ENCODE peak calls at places on chromosomes 16 and 17, in eight cellular contexts. I is heart right ventricle; V is EL; S is prostate gland; P is stimulated activated CD8-positive, alpha-beta memory T cell treated with anti-CD3 and anti-CD28 coated beads, Interleukin-4, amount 100 ng/mL, for 1 hour; R is non-pigmented ciliary epithelial cell; J is naive B cell; L is glomerular endothelial cell. T is an unnamed sample.

GRCh38 chr17:9003355-9004131 is 17.8 kb upstream of the NTN1 start:
- DNase-seq in I (peak; percentile 26), V (no peak), S (no peak), P (no peak), R (no peak), J (no peak), L (no peak), T (no peak)

GRCh38 chr16:85978291-85978775 is 79.4 kb downstream of the IRF8 start:
- DNase-seq in I (no peak), V (no peak), S (no peak), P (no peak), R (no peak), J (no peak), L (no peak), T (no peak)

GRCh38 chr16:3035972-3036725 is 595 bp downstream of the BICDL2 start:
- DNase-seq in I (no peak), V (no peak), S (no peak), P (no peak), R (no peak), J (no peak), L (no peak), T (no peak)

GRCh38 chr16:3793161-3793576 is 75.8 kb upstream of the TRAP1 start:
- DNase-seq in I (no peak), V (no peak), S (peak; percentile 61), P (no peak), R (no peak), J (no peak), L (no peak), T (no peak)

GRCh38 chr17:42928714-42929496 is 28.3 kb downstream of the G6PC1 start:
- DNase-seq in I (no peak), V (peak; percentile 66), S (peak; percentile 15), P (no peak), R (peak; percentile 42), J (peak; percentile 20), L (peak; percentile 90), T (no peak)

GRCh38 chr16:59168715-59169114 is 434.6 kb upstream of the GOT2 start:
- DNase-seq in I (no peak), V (peak; percentile 5), S (no peak), P (no peak), R (no peak), J (no peak), L (no peak), T (no peak)

GRCh38 chr16:70251651-70252354 is at the start of gene EXOSC6:
- DNase-seq in I (peak; percentile 92), V (peak; percentile 94), S (peak; percentile 90), P (peak; percentile 53), R (peak; percentile 55), J (peak; percentile 90), L (peak; percentile 57), T (peak; percentile 73)

GRCh38 chr17:17547210-17547764 is 44.2 kb downstream of the PEMT start:
- DNase-seq in I (peak; percentile 46), V (no peak), S (no peak), P (no peak), R (no peak), J (no peak), L (no peak), T (no peak)

GRCh38 chr16:13999895-14000425 is 71.2 kb upstream of the MRTFB start:
- DNase-seq in I (peak; percentile 49), V (no peak), S (no peak), P (no peak), R (no peak), J (no peak), L (no peak), T (no peak)

GRCh38 chr17:34177642-34178041 is 77.4 kb upstream of the CCL2 start:
- DNase-seq in I (no peak), V (peak; percentile 74), S (no peak), P (no peak), R (no peak), J (no peak), L (peak; percentile 79), T (no peak)

GRCh38 chr17:58327363-58328194 is 1.0 kb downstream of the TSPOAP1 start:
- DNase-seq in I (no peak), V (no peak), S (no peak), P (no peak), R (no peak), J (no peak), L (no peak), T (no peak)

GRCh38 chr16:17451835-17452234 is 18.9 kb downstream of the XYLT1 start:
- DNase-seq in I (no peak), V (no peak), S (no peak), P (no peak), R (no peak), J (peak; percentile 64), L (no peak), T (no peak)

GRCh38 chr16:48591976-48592375 is 18.0 kb downstream of the N4BP1 start:
- DNase-seq in I (no peak), V (no peak), S (no peak), P (no peak), R (no peak), J (no peak), L (no peak), T (no peak)

GRCh38 chr16:67641779-67642708 is 2.9 kb upstream of the CARMIL2 start:
- DNase-seq in I (peak; percentile 81), V (no peak), S (peak; percentile 67), P (no peak), R (no peak), J (no peak), L (no peak), T (no peak)

GRCh38 chr17:56913000-56913866 is 616 bp downstream of the TRIM25 start:
- DNase-seq in I (peak; percentile 29), V (no peak), S (peak; percentile 13), P (no peak), R (no peak), J (no peak), L (no peak), T (no peak)

GRCh38 chr16:11667824-11668589 is at the start of gene SNN:
- DNase-seq in I (peak; percentile 93), V (peak; percentile 83), S (peak; percentile 86), P (peak; percentile 62), R (no peak), J (peak; percentile 88), L (no peak), T (no peak)

GRCh38 chr17:69267219-69267618 is 38.6 kb upstream of the ABCA10 start:
- DNase-seq in I (no peak), V (no peak), S (no peak), P (no peak), R (no peak), J (no peak), L (no peak), T (no peak)

GRCh38 chr16:14232106-14232890 is 161.2 kb downstream of the MRTFB start:
- DNase-seq in I (no peak), V (no peak), S (no peak), P (no peak), R (no peak), J (no peak), L (no peak), T (no peak)

GRCh38 chr17:32976131-32976530 is 15.5 kb upstream of the SPACA3 start:
- DNase-seq in I (no peak), V (no peak), S (no peak), P (no peak), R (no peak), J (no peak), L (no peak), T (no peak)

GRCh38 chr16:71242601-71243000 is 12.1 kb upstream of the HYDIN start:
- DNase-seq in I (no peak), V (no peak), S (no peak), P (no peak), R (no peak), J (no peak), L (no peak), T (no peak)

GRCh38 chr17:41660221-41660711 is 28.4 kb upstream of the EIF1 start:
- DNase-seq in I (no peak), V (no peak), S (no peak), P (no peak), R (no peak), J (no peak), L (no peak), T (no peak)

GRCh38 chr17:79183221-79184158 is 108.9 kb downstream of the ENGASE start:
- DNase-seq in I (no peak), V (peak; percentile 14), S (no peak), P (no peak), R (no peak), J (no peak), L (no peak), T (no peak)

GRCh38 chr16:8370374-8371015 is 219.8 kb downstream of the TMEM114 start:
- DNase-seq in I (no peak), V (peak; percentile 5), S (no peak), P (no peak), R (no peak), J (no peak), L (no peak), T (peak; percentile 17)

GRCh38 chr16:57709663-57710062 is 15.1 kb downstream of the DRC7 start:
- DNase-seq in I (no peak), V (no peak), S (no peak), P (no peak), R (no peak), J (no peak), L (no peak), T (no peak)

GRCh38 chr17:78112508-78113471 is 15.8 kb downstream of the TMC6 start:
- DNase-seq in I (peak; percentile 85), V (peak; percentile 59), S (peak; percentile 50), P (peak; percentile 63), R (no peak), J (peak; percentile 73), L (no peak), T (no peak)

GRCh38 chr17:4130715-4131114 is 12.1 kb downstream of the ZZEF1 start:
- DNase-seq in I (no peak), V (peak; percentile 45), S (no peak), P (no peak), R (no peak), J (no peak), L (no peak), T (no peak)

GRCh38 chr17:7003745-7004144 is 7.9 kb downstream of the ALOX12 start:
- DNase-seq in I (no peak), V (no peak), S (no peak), P (no peak), R (no peak), J (no peak), L (no peak), T (no peak)

GRCh38 chr17:57215317-57215716 is 41.0 kb upstream of the MSI2 start:
- DNase-seq in I (no peak), V (peak; percentile 45), S (peak; percentile 71), P (no peak), R (no peak), J (no peak), L (peak; percentile 55), T (no peak)

GRCh38 chr17:33302394-33302793 is 9.3 kb upstream of the ASIC2 start:
- DNase-seq in I (no peak), V (no peak), S (peak; percentile 76), P (no peak), R (no peak), J (no peak), L (no peak), T (no peak)

GRCh38 chr17:81335388-81336157 is 40.5 kb upstream of the SLC38A10 start:
- DNase-seq in I (no peak), V (no peak), S (no peak), P (no peak), R (no peak), J (no peak), L (no peak), T (no peak)

T was measured in Panc1.